ENCODE peak calls at places on chromosomes 16 and 17, in eight cellular contexts. One of them, this sample, is unnamed.
A peak's percentile ranks its signal among the peaks of the same experiment; 100 is the strongest.

GRCh38 chr17:13419676-13420075 is 182.1 kb downstream of the HS3ST3A1 start:
- DNase-seq in mucosa of descending colon: no peak
- DNase-seq in fibroblast of pulmonary artery: no peak
- DNase-seq in ascending aorta: no peak
- DNase-seq in HTR-8/SVneo: no peak
- DNase-seq in AG08396: no peak
- DNase-seq in skeletal muscle cell: no peak
- DNase-seq in IMR-90: no peak
- DNase-seq in this sample: no peak

GRCh38 chr16:381788-382717 is at the start of gene PGAP6:
- DNase-seq in mucosa of descending colon: peak; percentile 83
- DNase-seq in fibroblast of pulmonary artery: peak; percentile 42
- DNase-seq in ascending aorta: no peak
- DNase-seq in HTR-8/SVneo: peak; percentile 61
- DNase-seq in AG08396: peak; percentile 95
- DNase-seq in skeletal muscle cell: no peak
- DNase-seq in IMR-90: peak; percentile 33
- DNase-seq in this sample: no peak

GRCh38 chr16:17370233-17371013 is 100.3 kb downstream of the XYLT1 start:
- DNase-seq in mucosa of descending colon: no peak
- DNase-seq in fibroblast of pulmonary artery: no peak
- DNase-seq in ascending aorta: no peak
- DNase-seq in HTR-8/SVneo: no peak
- DNase-seq in AG08396: no peak
- DNase-seq in skeletal muscle cell: peak; percentile 81
- DNase-seq in IMR-90: peak; percentile 69
- DNase-seq in this sample: no peak

GRCh38 chr17:7885357-7886226 is 3.0 kb upstream of the CHD3 start:
- DNase-seq in mucosa of descending colon: peak; percentile 73
- DNase-seq in fibroblast of pulmonary artery: peak; percentile 31
- DNase-seq in ascending aorta: no peak
- DNase-seq in HTR-8/SVneo: peak; percentile 73
- DNase-seq in AG08396: peak; percentile 65
- DNase-seq in skeletal muscle cell: peak; percentile 43
- DNase-seq in IMR-90: peak; percentile 14
- DNase-seq in this sample: no peak

GRCh38 chr17:28204751-28205150 is 114.2 kb upstream of the TMEM97 start:
- DNase-seq in mucosa of descending colon: no peak
- DNase-seq in fibroblast of pulmonary artery: peak; percentile 17
- DNase-seq in ascending aorta: no peak
- DNase-seq in HTR-8/SVneo: no peak
- DNase-seq in AG08396: no peak
- DNase-seq in skeletal muscle cell: no peak
- DNase-seq in IMR-90: peak; percentile 54
- DNase-seq in this sample: no peak

GRCh38 chr17:49029841-49030240 is 32.7 kb downstream of the IGF2BP1 start:
- DNase-seq in mucosa of descending colon: no peak
- DNase-seq in fibroblast of pulmonary artery: peak; percentile 59
- DNase-seq in ascending aorta: no peak
- DNase-seq in HTR-8/SVneo: no peak
- DNase-seq in AG08396: no peak
- DNase-seq in skeletal muscle cell: no peak
- DNase-seq in IMR-90: no peak
- DNase-seq in this sample: no peak

GRCh38 chr17:15342460-15342859 is 1.1 kb upstream of the TEKT3 start:
- DNase-seq in mucosa of descending colon: no peak
- DNase-seq in fibroblast of pulmonary artery: no peak
- DNase-seq in ascending aorta: no peak
- DNase-seq in HTR-8/SVneo: no peak
- DNase-seq in AG08396: no peak
- DNase-seq in skeletal muscle cell: no peak
- DNase-seq in IMR-90: peak; percentile 12
- DNase-seq in this sample: no peak

GRCh38 chr16:2471016-2471652 is at the start of gene NTN3:
- DNase-seq in mucosa of descending colon: peak; percentile 42
- DNase-seq in fibroblast of pulmonary artery: no peak
- DNase-seq in ascending aorta: no peak
- DNase-seq in HTR-8/SVneo: no peak
- DNase-seq in AG08396: peak; percentile 71
- DNase-seq in skeletal muscle cell: no peak
- DNase-seq in IMR-90: no peak
- DNase-seq in this sample: no peak

GRCh38 chr16:23859713-23860269 is 24.0 kb downstream of the PRKCB start:
- DNase-seq in mucosa of descending colon: no peak
- DNase-seq in fibroblast of pulmonary artery: no peak
- DNase-seq in ascending aorta: no peak
- DNase-seq in HTR-8/SVneo: no peak
- DNase-seq in AG08396: no peak
- DNase-seq in skeletal muscle cell: no peak
- DNase-seq in IMR-90: no peak
- DNase-seq in this sample: no peak

GRCh38 chr16:24737391-24737871 is 8.0 kb downstream of the TNRC6A start:
- DNase-seq in mucosa of descending colon: no peak
- DNase-seq in fibroblast of pulmonary artery: peak; percentile 59
- DNase-seq in ascending aorta: no peak
- DNase-seq in HTR-8/SVneo: no peak
- DNase-seq in AG08396: peak; percentile 31
- DNase-seq in skeletal muscle cell: no peak
- DNase-seq in IMR-90: peak; percentile 70
- DNase-seq in this sample: peak; percentile 12

GRCh38 chr16:2771496-2772402 is 5.3 kb downstream of the ELOB start:
- DNase-seq in mucosa of descending colon: no peak
- DNase-seq in fibroblast of pulmonary artery: no peak
- DNase-seq in ascending aorta: no peak
- DNase-seq in HTR-8/SVneo: no peak
- DNase-seq in AG08396: no peak
- DNase-seq in skeletal muscle cell: no peak
- DNase-seq in IMR-90: no peak
- DNase-seq in this sample: no peak

GRCh38 chr17:72466199-72466598 is 345.4 kb downstream of the SOX9 start:
- DNase-seq in mucosa of descending colon: no peak
- DNase-seq in fibroblast of pulmonary artery: peak; percentile 51
- DNase-seq in ascending aorta: no peak
- DNase-seq in HTR-8/SVneo: peak; percentile 76
- DNase-seq in AG08396: peak; percentile 37
- DNase-seq in skeletal muscle cell: peak; percentile 18
- DNase-seq in IMR-90: peak; percentile 88
- DNase-seq in this sample: peak; percentile 51

GRCh38 chr17:50499722-50500121 is 8.5 kb upstream of the MYCBPAP start:
- DNase-seq in mucosa of descending colon: no peak
- DNase-seq in fibroblast of pulmonary artery: no peak
- DNase-seq in ascending aorta: no peak
- DNase-seq in HTR-8/SVneo: no peak
- DNase-seq in AG08396: no peak
- DNase-seq in skeletal muscle cell: no peak
- DNase-seq in IMR-90: no peak
- DNase-seq in this sample: no peak

GRCh38 chr16:57721356-57721755 is 14.2 kb upstream of the KATNB1 start:
- DNase-seq in mucosa of descending colon: no peak
- DNase-seq in fibroblast of pulmonary artery: no peak
- DNase-seq in ascending aorta: no peak
- DNase-seq in HTR-8/SVneo: no peak
- DNase-seq in AG08396: no peak
- DNase-seq in skeletal muscle cell: no peak
- DNase-seq in IMR-90: no peak
- DNase-seq in this sample: no peak

GRCh38 chr17:69060835-69061234 is at the start of gene ABCA9:
- DNase-seq in mucosa of descending colon: no peak
- DNase-seq in fibroblast of pulmonary artery: peak; percentile 96
- DNase-seq in ascending aorta: no peak
- DNase-seq in HTR-8/SVneo: no peak
- DNase-seq in AG08396: no peak
- DNase-seq in skeletal muscle cell: peak; percentile 76
- DNase-seq in IMR-90: peak; percentile 21
- DNase-seq in this sample: peak; percentile 63

GRCh38 chr16:13921328-13921727 is 1.4 kb downstream of the ERCC4 start:
- DNase-seq in mucosa of descending colon: no peak
- DNase-seq in fibroblast of pulmonary artery: no peak
- DNase-seq in ascending aorta: no peak
- DNase-seq in HTR-8/SVneo: no peak
- DNase-seq in AG08396: no peak
- DNase-seq in skeletal muscle cell: no peak
- DNase-seq in IMR-90: no peak
- DNase-seq in this sample: no peak